ENCODE peak calls at places on chromosome 6, in seven cellular contexts. A is activated T-helper 1 cell treated with anti-CD3 and anti-CD28 coated beads, Interleukin-12 subunit alpha, Interleukin-12 subunit beta, Interleukin-2, Interleukin-4 antibody, amounts not matched to agents 30 ng/mL and 10 ng/mL and 1 ng/mL, durations not matched to agents 14 hours and 24 hours and 36 hours; C is effector CD8-positive, alpha-beta T cell; M is foreskin fibroblast; K is lung; J is RKO; T is RWPE1. U is an unnamed sample.

GRCh38 chr6:100968934-100969333 is 87.8 kb upstream of the ASCC3 start:
- DNase-seq in J (no peak), A (no peak), K (no peak), C (no peak), T (no peak), M (no peak), U (no peak)

GRCh38 chr6:32081168-32081624 is 27.9 kb downstream of the TNXB start:
- DNase-seq in T (peak; percentile 73), M (peak; percentile 75), K (peak; percentile 50), J (peak; percentile 48), C (no peak), A (no peak), U (peak; percentile 85)

GRCh38 chr6:106886922-106887797 is 87.4 kb downstream of the CD24 start:
- DNase-seq in K (no peak), J (no peak), T (no peak), C (no peak), A (no peak), M (no peak), U (no peak)

GRCh38 chr6:53269827-53270226 is 78.9 kb downstream of the ELOVL5 start:
- DNase-seq in K (no peak), C (no peak), A (no peak), M (no peak), J (no peak), T (no peak), U (no peak)

GRCh38 chr6:91340998-91341397 is 754.1 kb upstream of the MAP3K7 start:
- DNase-seq in M (no peak), K (no peak), T (no peak), C (no peak), A (no peak), J (no peak), U (no peak)

GRCh38 chr6:29355603-29356002 is 13.1 kb downstream of the OR5V1 start:
- DNase-seq in A (no peak), C (no peak), M (no peak), J (no peak), T (no peak), K (no peak), U (no peak)

GRCh38 chr6:161186173-161186769 is 87.6 kb downstream of the AGPAT4 start:
- DNase-seq in K (no peak), M (peak; percentile 70), J (peak; percentile 67), T (peak; percentile 88), C (no peak), A (no peak), U (peak; percentile 47)

GRCh38 chr6:52649521-52649920 is 21.4 kb upstream of the TMEM14A start:
- DNase-seq in J (no peak), K (no peak), T (no peak), C (no peak), M (no peak), A (no peak), U (peak; percentile 65)

GRCh38 chr6:151149788-151150187 is 90.0 kb upstream of the AKAP12 start:
- DNase-seq in J (no peak), C (no peak), M (no peak), A (no peak), T (no peak), K (no peak), U (no peak)

GRCh38 chr6:82737965-82738364 is 327.7 kb downstream of the UBE3D start:
- DNase-seq in C (no peak), K (no peak), M (no peak), J (no peak), A (no peak), T (no peak), U (no peak)

GRCh38 chr6:448296-449056 is 56.9 kb downstream of the IRF4 start:
- DNase-seq in C (no peak), T (no peak), J (no peak), M (no peak), A (no peak), K (no peak), U (no peak)

GRCh38 chr6:114785235-114786127 is 442.7 kb upstream of the HS3ST5 start:
- DNase-seq in K (no peak), T (no peak), A (no peak), M (peak; percentile 3), C (no peak), J (peak; percentile 30), U (no peak)

GRCh38 chr6:39707962-39708683 is 17.1 kb downstream of the KIF6 start:
- DNase-seq in K (no peak), J (peak; percentile 25), A (no peak), C (no peak), T (no peak), M (no peak), U (peak; percentile 3)

GRCh38 chr6:31859923-31860322 is 2.7 kb downstream of the NEU1 start:
- DNase-seq in K (no peak), C (no peak), T (no peak), J (no peak), A (no peak), M (no peak), U (no peak)

GRCh38 chr6:145648149-145648548 is 87.2 kb downstream of the EPM2A start:
- DNase-seq in J (no peak), K (no peak), A (no peak), C (no peak), M (no peak), T (no peak), U (no peak)

GRCh38 chr6:157064502-157064901 is 258.8 kb downstream of the TMEM242 start:
- DNase-seq in A (no peak), J (no peak), K (no peak), C (no peak), M (no peak), T (no peak), U (no peak)

GRCh38 chr6:127436578-127437110 is 22.5 kb downstream of the KIAA0408 start:
- DNase-seq in C (no peak), M (no peak), J (no peak), A (no peak), K (no peak), T (no peak), U (no peak)

GRCh38 chr6:46184114-46184513 is 13.3 kb upstream of the ENPP5 start:
- DNase-seq in C (no peak), J (peak; percentile 62), A (no peak), T (peak; percentile 53), K (no peak), M (peak; percentile 50), U (peak; percentile 67)

GRCh38 chr6:144314003-144314485 is 28.9 kb downstream of the UTRN start:
- DNase-seq in T (no peak), M (peak; percentile 34), J (no peak), K (peak; percentile 87), C (no peak), A (no peak), U (peak; percentile 58)

GRCh38 chr6:36109092-36109491 is 21.2 kb upstream of the MAPK13 start:
- DNase-seq in A (no peak), M (no peak), C (no peak), T (no peak), K (no peak), J (no peak), U (no peak)

GRCh38 chr6:169654590-169655391 is 47.0 kb downstream of the WDR27 start:
- DNase-seq in M (peak; percentile 74), T (peak; percentile 55), K (peak; percentile 59), C (peak; percentile 39), A (peak; percentile 67), J (no peak), U (peak; percentile 81)

GRCh38 chr6:12296255-12296573 is 6.1 kb downstream of the EDN1 start:
- DNase-seq in J (no peak), C (no peak), K (no peak), T (peak; percentile 77), M (peak; percentile 88), A (no peak), U (peak; percentile 94)

GRCh38 chr6:158879180-158879579 is 60.0 kb upstream of the EZR start:
- DNase-seq in T (no peak), M (no peak), C (no peak), J (no peak), K (no peak), A (peak; percentile 34), U (no peak)

GRCh38 chr6:14088600-14089168 is 28.9 kb upstream of the CD83 start:
- DNase-seq in T (no peak), C (no peak), J (no peak), M (no peak), K (no peak), A (no peak), U (no peak)

GRCh38 chr6:7910654-7911344 is at the start of gene TXNDC5:
- DNase-seq in J (peak; percentile 68), K (peak; percentile 74), T (peak; percentile 82), M (peak; percentile 75), C (peak; percentile 33), A (peak; percentile 68), U (peak; percentile 77)

GRCh38 chr6:80094017-80094416 is 12.5 kb upstream of the BCKDHB start:
- DNase-seq in C (no peak), A (no peak), T (peak; percentile 31), K (no peak), M (peak; percentile 3), J (peak; percentile 40), U (peak; percentile 4)

GRCh38 chr6:34557228-34557627 is 1.1 kb upstream of the SPDEF start:
- DNase-seq in T (no peak), J (no peak), C (no peak), A (no peak), K (no peak), M (no peak), U (no peak)

GRCh38 chr6:39791311-39791710 is 865 bp upstream of the DAAM2 start:
- DNase-seq in M (no peak), T (no peak), A (no peak), K (peak; percentile 35), J (no peak), C (no peak), U (peak; percentile 22)

GRCh38 chr6:4781426-4781825 is 5.2 kb downstream of the CDYL start:
- DNase-seq in T (no peak), M (no peak), C (no peak), A (no peak), J (no peak), K (no peak), U (no peak)

GRCh38 chr6:111683749-111684267 is 78.1 kb upstream of the TRAF3IP2 start:
- DNase-seq in C (no peak), A (no peak), T (no peak), J (no peak), M (peak; percentile 82), K (no peak), U (peak; percentile 98)